ENCODE peak calls at places on chromosomes 7 and 10, in four cellular contexts. E, L, I and H are unnamed samples. For H3K4me1, the result is how much of the 10 kb centered on the place peaks cover.

GRCh38 chr7:44093102-44093641 is 10.8 kb upstream of the POLM start:
- DNase-seq in E (no peak), I (no peak), L (no peak), H (peak)

GRCh38 chr10:110566472-110567200 is 859 bp upstream of the SMC3 start:
- DNase-seq in L (no peak), I (no peak), E (no peak), H (no peak)

GRCh38 chr7:24819916-24820689 is 62.8 kb upstream of the GSDME start:
- DNase-seq in I (peak), L (peak), E (peak), H (peak)

GRCh38 chr7:145511014-145511413 is 605.6 kb upstream of the CNTNAP2 start:
- DNase-seq in E (no peak), I (no peak), L (no peak), H (no peak)

GRCh38 chr7:158695726-158696452 is 8.7 kb downstream of the NCAPG2 start:
- DNase-seq in L (peak), E (peak), I (peak), H (no peak)

GRCh38 chr7:33821970-33822369 is 83.4 kb upstream of the BMPER start:
- DNase-seq in I (no peak), E (no peak), L (no peak), H (no peak)

GRCh38 chr7:76063525-76063924 is 15.6 kb downstream of the MDH2 start:
- DNase-seq in E (no peak), I (no peak), L (peak), H (no peak)

GRCh38 chr7:157299613-157300405 is 37.0 kb upstream of the DNAJB6 start:
- DNase-seq in E (no peak), L (no peak), I (no peak), H (no peak)

GRCh38 chr10:33353334-33353733 is 18.9 kb upstream of the NRP1 start:
- DNase-seq in I (no peak), L (no peak), E (no peak), H (no peak)

GRCh38 chr10:61047011-61047410 is 103.0 kb upstream of the RHOBTB1 start:
- DNase-seq in L (no peak), E (no peak), I (no peak), H (no peak)

GRCh38 chr7:13476881-13477444 is 512.5 kb downstream of the ETV1 start:
- DNase-seq in L (no peak), E (no peak), I (no peak), H (no peak)

GRCh38 chr7:34869016-34869415 is 168.3 kb downstream of the DPY19L1 start:
- DNase-seq in I (no peak), L (no peak), E (no peak), H (no peak)

GRCh38 chr10:5619366-5620211 is 46.8 kb downstream of the ASB13 start:
- DNase-seq in E (peak), I (peak), L (no peak), H (no peak)

GRCh38 chr10:44980309-44981171 is 1.9 kb upstream of the DEPP1 start:
- DNase-seq in I (peak), E (no peak), L (no peak), H (no peak)

GRCh38 chr10:31926154-31926553 is 2.5 kb downstream of the ARHGAP12 start:
- DNase-seq in I (no peak), L (no peak), E (no peak), H (no peak)

GRCh38 chr7:50371551-50372021 is 67.1 kb downstream of the IKZF1 start:
- DNase-seq in E (no peak), L (no peak), I (no peak), H (no peak)

GRCh38 chr10:85608706-85609105 is 757.9 kb downstream of the GRID1 start:
- DNase-seq in I (no peak), E (no peak), L (no peak), H (no peak)

GRCh38 chr10:29150010-29150409 is 138.9 kb upstream of the LYZL1 start:
- DNase-seq in I (peak), L (peak), E (no peak), H (no peak)

GRCh38 chr7:112346381-112347060 is 103.7 kb upstream of the IFRD1 start:
- DNase-seq in L (no peak), E (no peak), I (no peak), H (no peak)

GRCh38 chr10:108392286-108392685 is 1227.8 kb upstream of the SORCS1 start:
- DNase-seq in L (no peak), E (no peak), I (no peak), H (no peak)

GRCh38 chr10:100600218-100600617 is 64.5 kb downstream of the HIF1AN start:
- DNase-seq in I (no peak), L (no peak), E (no peak), H (no peak)

GRCh38 chr7:12738665-12739064 is 51.2 kb downstream of the ARL4A start:
- DNase-seq in I (no peak), L (no peak), E (no peak), H (no peak)

DNA sequence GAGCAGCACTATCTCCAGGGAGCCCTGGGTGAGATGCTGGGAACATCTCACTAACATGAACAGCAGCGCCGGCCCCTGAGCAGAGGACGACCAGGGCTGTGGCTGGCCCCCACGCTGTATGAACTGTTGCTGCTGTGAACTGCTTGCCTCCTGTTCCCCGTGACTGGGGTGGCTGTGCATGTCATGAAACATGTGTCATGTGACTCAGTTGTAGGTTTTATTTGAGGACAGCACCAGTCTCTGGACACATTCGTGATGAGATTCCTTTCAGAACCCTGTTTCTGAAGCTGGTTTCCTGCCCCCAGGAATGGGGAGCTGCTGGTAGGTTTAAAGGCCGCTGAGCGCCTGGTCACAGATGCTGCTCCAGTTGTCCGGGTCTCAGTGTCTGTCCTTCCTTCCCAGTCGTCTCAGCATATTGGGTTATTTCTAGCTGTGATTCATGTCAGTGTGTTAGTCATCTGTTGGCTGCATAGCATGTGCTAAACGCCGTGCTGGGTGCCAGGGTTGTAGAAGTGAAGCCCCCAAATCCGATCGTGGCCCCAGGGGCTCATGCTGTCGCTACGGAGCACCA is 79.1 kb upstream of the PPIF start:
- DNase-seq in L (no peak), E (no peak), I (no peak), H (no peak)
- H3K4me1 ChIP-seq in L (under half), E (half or more), I (under half), H (half or more)

GRCh38 chr7:129909669-129910068 is 43.1 kb downstream of the UBE2H start:
- DNase-seq in L (no peak), I (no peak), E (no peak), H (no peak)

GRCh38 chr7:129908181-129908580 is 44.6 kb downstream of the UBE2H start:
- DNase-seq in E (no peak), L (no peak), I (no peak), H (no peak)

GRCh38 chr7:129907122-129907741 is 45.5 kb downstream of the UBE2H start:
- DNase-seq in L (no peak), E (no peak), I (no peak), H (no peak)

GRCh38 chr7:129903935-129904334 is 48.8 kb downstream of the UBE2H start:
- DNase-seq in I (no peak), L (no peak), E (no peak), H (no peak)

GRCh38 chr7:129906700-129907099 is 46.1 kb downstream of the UBE2H start:
- DNase-seq in I (no peak), E (no peak), L (no peak), H (no peak)
- H3K4me1 ChIP-seq in I (under half), E (under half), L (under half), H (half or more)

GRCh38 chr7:30458311-30458710 is 20.3 kb downstream of the NOD1 start:
- DNase-seq in E (no peak), L (no peak), I (no peak), H (no peak)

GRCh38 chr7:30464231-30464660 is 14.3 kb downstream of the NOD1 start:
- DNase-seq in L (no peak), I (no peak), E (no peak), H (no peak)

GRCh38 chr7:30463400-30464145 is 15.0 kb downstream of the NOD1 start:
- DNase-seq in E (no peak), L (no peak), I (no peak), H (no peak)

GRCh38 chr7:30460246-30460633 is 18.3 kb downstream of the NOD1 start:
- DNase-seq in I (no peak), E (no peak), L (no peak), H (no peak)

DNA sequence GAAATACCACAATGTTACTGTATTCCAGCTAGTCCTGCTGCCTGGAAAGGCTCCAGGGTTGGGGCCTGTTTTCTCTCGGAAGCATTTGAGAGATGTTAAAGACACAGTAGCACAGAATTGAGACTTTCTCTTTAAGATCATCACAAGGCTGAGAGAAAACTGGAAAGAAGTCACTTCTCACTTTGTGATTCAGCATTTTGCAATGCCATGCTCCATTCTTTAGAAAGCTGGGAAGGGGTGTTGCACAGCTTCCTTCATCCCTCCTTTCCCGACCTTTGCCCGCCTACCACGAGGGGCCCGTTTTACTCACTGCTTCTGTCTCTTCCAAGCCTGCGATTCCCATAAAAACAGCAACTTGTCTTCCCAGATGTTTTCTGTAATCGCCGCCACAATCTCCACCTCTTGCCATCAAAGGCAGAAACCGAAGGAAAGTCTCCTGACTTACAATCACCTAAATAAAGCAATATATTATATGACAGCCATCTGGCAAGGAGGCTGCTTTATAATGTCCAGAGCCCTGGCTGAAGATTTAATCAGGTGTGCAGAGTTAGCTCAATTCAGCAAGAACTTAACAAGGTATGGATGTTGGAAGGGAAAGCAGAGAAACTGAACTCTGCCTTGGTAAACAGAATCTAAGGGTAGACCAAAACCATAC is 18.9 kb downstream of the NOD1 start:
- DNase-seq in L (no peak), I (peak), E (no peak), H (peak)
- H3K4me1 ChIP-seq in L (under half), I (under half), E (under half), H (under half)

GRCh38 chr7:135666156-135666555 is 3.8 kb downstream of the STMP1 start:
- DNase-seq in L (no peak), I (no peak), E (no peak), H (no peak)
- H3K4me1 ChIP-seq in L (under half), I (under half), E (under half), H (half or more)

DNA sequence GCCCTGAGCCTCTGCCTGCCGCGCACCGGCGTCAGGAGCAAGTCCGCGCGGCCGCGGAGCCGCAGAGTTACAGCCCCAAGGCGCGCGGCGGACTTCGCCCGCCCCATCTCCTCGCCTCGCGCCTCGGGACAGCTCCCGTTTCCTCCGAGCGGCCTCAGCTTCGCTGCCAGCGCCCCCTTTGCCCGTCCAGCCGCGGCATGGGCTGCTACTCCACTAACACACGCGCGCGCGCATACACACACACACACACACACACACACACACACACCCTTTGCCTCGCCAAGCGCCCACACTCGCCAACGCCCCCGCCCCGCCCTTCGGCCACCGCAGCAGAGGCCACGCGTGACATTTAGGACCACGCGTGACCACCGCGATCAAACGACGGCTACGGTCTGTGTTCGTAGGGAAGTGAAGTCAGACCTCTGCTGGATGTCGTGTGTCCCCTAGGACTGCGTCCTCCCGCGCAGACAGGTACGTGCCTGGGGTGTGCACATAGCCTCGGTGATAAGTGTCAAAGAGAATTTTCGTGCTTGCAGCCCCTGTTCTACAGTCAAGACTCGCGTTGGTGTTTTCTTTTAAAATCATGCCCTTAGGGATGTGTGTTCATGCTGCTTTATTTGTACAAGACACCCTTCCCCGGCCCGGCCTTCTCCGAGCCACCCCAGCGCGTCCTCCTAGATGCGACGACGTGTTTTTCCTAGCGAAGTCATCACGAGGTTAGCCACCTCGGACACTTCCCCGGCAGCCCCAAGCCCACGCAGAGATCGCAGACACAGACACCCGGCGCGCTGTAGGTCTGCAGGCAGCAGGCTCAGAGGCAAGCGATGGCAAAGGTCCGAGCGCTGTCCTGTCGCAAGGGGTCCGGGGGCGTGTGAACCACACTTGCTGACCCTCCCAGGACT is 890 bp downstream of the MKX start:
- DNase-seq in L (peak), I (peak), E (no peak), H (peak)
- H3K4me1 ChIP-seq in L (under half), I (under half), E (under half), H (under half)

GRCh38 chr7:1920886-1921285 is 250.8 kb downstream of the ELFN1 start:
- DNase-seq in E (no peak), I (no peak), L (no peak), H (peak)
- H3K4me1 ChIP-seq in E (under half), I (under half), L (under half), H (under half)

DNA sequence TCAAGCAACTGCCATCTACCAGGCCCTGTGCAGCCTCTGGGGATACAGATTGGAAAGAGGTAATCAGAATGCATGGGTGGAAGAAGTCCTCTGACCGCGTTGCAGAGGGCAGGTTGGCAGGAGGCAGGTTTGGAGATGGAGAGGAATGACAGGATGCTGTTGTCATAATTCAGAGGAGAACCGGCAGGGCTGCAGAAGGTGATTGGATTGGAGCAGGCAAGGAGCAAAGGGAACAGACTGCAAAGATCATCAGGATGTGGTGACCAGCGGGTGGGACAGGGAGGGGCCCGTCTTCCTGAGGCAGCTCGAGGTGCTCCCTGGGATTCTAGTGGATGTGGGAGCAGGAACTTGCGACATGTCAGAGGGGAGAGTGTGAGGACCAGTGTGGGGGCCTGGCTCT is 78.6 kb upstream of the PPIF start:
- DNase-seq in L (no peak), E (no peak), I (no peak), H (no peak)
- H3K4me1 ChIP-seq in L (under half), E (half or more), I (under half), H (half or more)